ENCODE peak calls at places on chromosomes 13 and 19, in five cellular contexts. One of them, this sample, is unnamed.

GRCh38 chr13:111114362-111115050 is 604 bp upstream of the ARHGEF7 start:
- DNase-seq in mesenchymal stem cell: peak; percentile 80
- DNase-seq in neuronal stem cell: peak; percentile 20
- DNase-seq in IMR-90: peak; percentile 43
- DNase-seq in H9: peak; percentile 50
- DNase-seq in this sample: peak; percentile 78

GRCh38 chr13:94707400-94708021 is 4.8 kb downstream of the SOX21 start:
- DNase-seq in H9: peak; percentile 77
- DNase-seq in neuronal stem cell: no peak
- DNase-seq in IMR-90: no peak
- DNase-seq in mesenchymal stem cell: no peak
- DNase-seq in this sample: no peak

GRCh38 chr19:48044561-48044960 is 682 bp upstream of the CABP5 start:
- DNase-seq in IMR-90: no peak
- DNase-seq in neuronal stem cell: no peak
- DNase-seq in mesenchymal stem cell: no peak
- DNase-seq in H9: no peak
- DNase-seq in this sample: no peak

GRCh38 chr13:24147570-24147963 is 13.0 kb upstream of the SPATA13 start:
- DNase-seq in H9: no peak
- DNase-seq in mesenchymal stem cell: no peak
- DNase-seq in IMR-90: no peak
- DNase-seq in neuronal stem cell: no peak
- DNase-seq in this sample: no peak

GRCh38 chr13:97506511-97506910 is 72.5 kb downstream of the RAP2A start:
- DNase-seq in mesenchymal stem cell: peak; percentile 75
- DNase-seq in neuronal stem cell: no peak
- DNase-seq in H9: no peak
- DNase-seq in IMR-90: peak; percentile 74
- DNase-seq in this sample: no peak

GRCh38 chr13:53137777-53138176 is 109.2 kb downstream of the OLFM4 start:
- DNase-seq in neuronal stem cell: no peak
- DNase-seq in mesenchymal stem cell: peak; percentile 76
- DNase-seq in H9: no peak
- DNase-seq in IMR-90: peak; percentile 86
- DNase-seq in this sample: peak; percentile 25

GRCh38 chr13:95382906-95383305 is 81.7 kb upstream of the ABCC4 start:
- DNase-seq in neuronal stem cell: no peak
- DNase-seq in IMR-90: no peak
- DNase-seq in H9: no peak
- DNase-seq in mesenchymal stem cell: no peak
- DNase-seq in this sample: no peak

GRCh38 chr19:2616741-2617392 is 85.6 kb downstream of the GNG7 start:
- DNase-seq in H9: no peak
- DNase-seq in IMR-90: no peak
- DNase-seq in mesenchymal stem cell: no peak
- DNase-seq in neuronal stem cell: no peak
- DNase-seq in this sample: no peak

GRCh38 chr13:97344250-97345175 is 89.5 kb upstream of the RAP2A start:
- DNase-seq in IMR-90: peak; percentile 61
- DNase-seq in neuronal stem cell: peak; percentile 32
- DNase-seq in mesenchymal stem cell: peak; percentile 70
- DNase-seq in H9: no peak
- DNase-seq in this sample: peak; percentile 37

GRCh38 chr19:14536926-14537692 is 7.7 kb downstream of the TECR start:
- DNase-seq in H9: peak; percentile 98
- DNase-seq in neuronal stem cell: peak; percentile 83
- DNase-seq in mesenchymal stem cell: peak; percentile 62
- DNase-seq in IMR-90: no peak
- DNase-seq in this sample: peak; percentile 83

GRCh38 chr19:6273701-6274601 is 5.8 kb downstream of the MLLT1 start:
- DNase-seq in H9: no peak
- DNase-seq in mesenchymal stem cell: peak; percentile 97
- DNase-seq in neuronal stem cell: no peak
- DNase-seq in IMR-90: peak; percentile 88
- DNase-seq in this sample: no peak

GRCh38 chr13:102035969-102036368 is 365.9 kb downstream of the FGF14 start:
- DNase-seq in H9: no peak
- DNase-seq in neuronal stem cell: no peak
- DNase-seq in mesenchymal stem cell: no peak
- DNase-seq in IMR-90: no peak
- DNase-seq in this sample: no peak

GRCh38 chr19:43806848-43807247 is 4.6 kb upstream of the LYPD5 start:
- DNase-seq in mesenchymal stem cell: no peak
- DNase-seq in IMR-90: no peak
- DNase-seq in neuronal stem cell: no peak
- DNase-seq in H9: no peak
- DNase-seq in this sample: no peak

GRCh38 chr19:974564-975257 is 9.4 kb upstream of the WDR18 start:
- DNase-seq in neuronal stem cell: no peak
- DNase-seq in IMR-90: no peak
- DNase-seq in mesenchymal stem cell: no peak
- DNase-seq in H9: no peak
- DNase-seq in this sample: no peak

GRCh38 chr13:76992548-76993001 is 694 bp downstream of the CLN5 start:
- DNase-seq in H9: no peak
- DNase-seq in neuronal stem cell: peak; percentile 5
- DNase-seq in mesenchymal stem cell: peak; percentile 75
- DNase-seq in IMR-90: peak; percentile 23
- DNase-seq in this sample: peak; percentile 83

GRCh38 chr19:4386038-4386782 is 14.1 kb downstream of the SH3GL1 start:
- DNase-seq in IMR-90: peak; percentile 53
- DNase-seq in H9: no peak
- DNase-seq in neuronal stem cell: no peak
- DNase-seq in mesenchymal stem cell: no peak
- DNase-seq in this sample: no peak

GRCh38 chr19:35017507-35017906 is 12.8 kb upstream of the SCN1B start:
- DNase-seq in mesenchymal stem cell: no peak
- DNase-seq in neuronal stem cell: no peak
- DNase-seq in IMR-90: no peak
- DNase-seq in H9: no peak
- DNase-seq in this sample: no peak

GRCh38 chr13:66364346-66364745 is 865.8 kb downstream of the PCDH9 start:
- DNase-seq in H9: no peak
- DNase-seq in neuronal stem cell: no peak
- DNase-seq in IMR-90: peak; percentile 58
- DNase-seq in mesenchymal stem cell: no peak
- DNase-seq in this sample: no peak

GRCh38 chr13:32538234-32538620 is 368 bp downstream of the N4BP2L2 start:
- DNase-seq in mesenchymal stem cell: peak; percentile 83
- DNase-seq in H9: no peak
- DNase-seq in neuronal stem cell: no peak
- DNase-seq in IMR-90: peak; percentile 62
- DNase-seq in this sample: peak; percentile 48

GRCh38 chr13:21661097-21661496 is 9.8 kb upstream of the FGF9 start:
- DNase-seq in mesenchymal stem cell: no peak
- DNase-seq in neuronal stem cell: no peak
- DNase-seq in H9: no peak
- DNase-seq in IMR-90: no peak
- DNase-seq in this sample: no peak

GRCh38 chr13:102799544-102800144 is 725 bp downstream of the BIVM start:
- DNase-seq in neuronal stem cell: peak; percentile 20
- DNase-seq in H9: peak; percentile 30
- DNase-seq in mesenchymal stem cell: peak; percentile 40
- DNase-seq in IMR-90: peak; percentile 5
- DNase-seq in this sample: no peak

GRCh38 chr19:39154626-39155100 is 29.1 kb downstream of the PAK4 start:
- DNase-seq in IMR-90: no peak
- DNase-seq in mesenchymal stem cell: no peak
- DNase-seq in neuronal stem cell: no peak
- DNase-seq in H9: peak; percentile 66
- DNase-seq in this sample: peak; percentile 91

GRCh38 chr13:32881074-32881791 is 135.0 kb upstream of the KL start:
- DNase-seq in IMR-90: peak; percentile 82
- DNase-seq in H9: no peak
- DNase-seq in neuronal stem cell: no peak
- DNase-seq in mesenchymal stem cell: peak; percentile 75
- DNase-seq in this sample: no peak

GRCh38 chr13:95121516-95121915 is 179.7 kb downstream of the ABCC4 start:
- DNase-seq in mesenchymal stem cell: no peak
- DNase-seq in IMR-90: no peak
- DNase-seq in neuronal stem cell: no peak
- DNase-seq in H9: no peak
- DNase-seq in this sample: no peak

GRCh38 chr19:39334444-39334976 is 1.3 kb downstream of the GMFG start:
- DNase-seq in H9: no peak
- DNase-seq in neuronal stem cell: no peak
- DNase-seq in mesenchymal stem cell: no peak
- DNase-seq in IMR-90: no peak
- DNase-seq in this sample: no peak

GRCh38 chr19:49210108-49210900 is 52.7 kb downstream of the TRPM4 start:
- DNase-seq in neuronal stem cell: peak; percentile 57
- DNase-seq in H9: peak; percentile 99
- DNase-seq in mesenchymal stem cell: peak; percentile 16
- DNase-seq in IMR-90: no peak
- DNase-seq in this sample: peak; percentile 3

GRCh38 chr19:5397804-5398692 is 57.2 kb upstream of the ZNRF4 start:
- DNase-seq in neuronal stem cell: peak; percentile 81
- DNase-seq in IMR-90: no peak
- DNase-seq in H9: peak; percentile 65
- DNase-seq in mesenchymal stem cell: no peak
- DNase-seq in this sample: peak; percentile 48

DNA sequence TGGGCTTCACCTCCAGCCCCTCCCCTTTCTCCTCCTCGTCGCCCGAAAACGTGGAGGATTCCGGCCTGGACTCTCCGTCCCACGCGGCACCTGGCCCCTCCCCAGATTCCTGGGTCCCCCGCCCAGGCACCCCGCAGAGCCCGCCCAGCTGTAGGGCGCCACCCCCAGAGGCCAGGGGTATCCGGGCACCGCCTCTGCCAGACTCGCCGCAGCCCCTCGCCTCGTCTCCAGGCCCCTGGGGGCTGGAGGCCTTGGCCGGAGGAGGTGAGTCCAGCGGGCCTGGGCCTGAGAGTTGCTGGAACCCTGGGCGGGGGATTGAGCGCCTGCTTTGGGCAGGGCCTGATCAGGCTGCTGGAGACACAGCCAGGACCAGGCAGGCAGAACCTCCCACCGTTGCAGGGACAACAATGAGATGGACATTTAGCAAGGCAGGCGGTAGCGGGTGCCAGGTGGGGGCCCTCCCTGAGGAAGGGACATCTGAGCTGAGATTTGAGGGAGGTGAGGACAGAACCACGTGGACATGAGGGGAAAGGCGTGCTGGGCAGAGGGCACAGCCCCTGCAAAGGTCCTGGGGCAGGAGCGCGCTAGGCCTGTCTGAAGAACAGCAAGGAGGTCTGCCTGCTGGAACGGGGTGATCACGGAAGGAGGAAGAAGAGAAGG is 16.2 kb upstream of the B3GNT3 start:
- DNase-seq in IMR-90: no peak
- DNase-seq in neuronal stem cell: peak; percentile 50
- DNase-seq in mesenchymal stem cell: peak; percentile 6
- DNase-seq in H9: peak; percentile 71
- DNase-seq in this sample: no peak
- H2AFZ ChIP-seq in IMR-90: peak overlapping the region; percentile 93
- H2AFZ ChIP-seq in neuronal stem cell: peak overlapping the region; percentile 82
- H2AFZ ChIP-seq in mesenchymal stem cell: peak overlapping the region; percentile 62
- H2AFZ ChIP-seq in H9: no peak overlapping the region
- H2AFZ ChIP-seq in this sample: no peak overlapping the region

GRCh38 chr13:99854376-99854775 is 117.2 kb downstream of the ZIC5 start:
- DNase-seq in mesenchymal stem cell: no peak
- DNase-seq in H9: no peak
- DNase-seq in IMR-90: no peak
- DNase-seq in neuronal stem cell: no peak
- DNase-seq in this sample: no peak
- H3K4me2 ChIP-seq in mesenchymal stem cell: no peak overlapping the region
- H3K4me2 ChIP-seq in H9: no peak overlapping the region
- H3K4me2 ChIP-seq in IMR-90: no peak overlapping the region
- H3K4me2 ChIP-seq in neuronal stem cell: no peak overlapping the region
- H3K4me2 ChIP-seq in this sample: no peak overlapping the region

GRCh38 chr13:25912961-25913360 is 138.9 kb downstream of the SHISA2 start:
- DNase-seq in H9: no peak
- DNase-seq in IMR-90: no peak
- DNase-seq in mesenchymal stem cell: no peak
- DNase-seq in neuronal stem cell: no peak
- DNase-seq in this sample: no peak

GRCh38 chr13:25911020-25911419 is 140.8 kb downstream of the SHISA2 start:
- DNase-seq in neuronal stem cell: peak; percentile 92
- DNase-seq in mesenchymal stem cell: no peak
- DNase-seq in H9: peak; percentile 72
- DNase-seq in IMR-90: no peak
- DNase-seq in this sample: no peak

GRCh38 chr13:25908390-25908789 is 143.4 kb downstream of the SHISA2 start:
- DNase-seq in neuronal stem cell: peak; percentile 21
- DNase-seq in H9: no peak
- DNase-seq in mesenchymal stem cell: no peak
- DNase-seq in IMR-90: no peak
- DNase-seq in this sample: no peak

GRCh38 chr13:25906211-25906661 is 145.6 kb downstream of the SHISA2 start:
- DNase-seq in IMR-90: no peak
- DNase-seq in H9: no peak
- DNase-seq in neuronal stem cell: no peak
- DNase-seq in mesenchymal stem cell: no peak
- DNase-seq in this sample: no peak

GRCh38 chr13:25910243-25910642 is 141.6 kb downstream of the SHISA2 start:
- DNase-seq in mesenchymal stem cell: no peak
- DNase-seq in IMR-90: no peak
- DNase-seq in neuronal stem cell: peak; percentile 29
- DNase-seq in H9: no peak
- DNase-seq in this sample: no peak
- H2AK5ac ChIP-seq in mesenchymal stem cell: no peak overlapping the region
- H2AK5ac ChIP-seq in IMR-90: no peak overlapping the region
- H2AK5ac ChIP-seq in neuronal stem cell: no peak overlapping the region
- H2AK5ac ChIP-seq in H9: no peak overlapping the region
- H2AK5ac ChIP-seq in this sample: no peak overlapping the region

GRCh38 chr13:79779761-79780160 is 298.8 kb downstream of the NDFIP2 start:
- DNase-seq in mesenchymal stem cell: peak; percentile 72
- DNase-seq in neuronal stem cell: peak; percentile 24
- DNase-seq in IMR-90: peak; percentile 51
- DNase-seq in H9: no peak
- DNase-seq in this sample: peak; percentile 35

GRCh38 chr13:79779061-79779460 is 298.1 kb downstream of the NDFIP2 start:
- DNase-seq in neuronal stem cell: no peak
- DNase-seq in H9: no peak
- DNase-seq in mesenchymal stem cell: no peak
- DNase-seq in IMR-90: no peak
- DNase-seq in this sample: no peak

GRCh38 chr13:79775830-79776229 is 294.9 kb downstream of the NDFIP2 start:
- DNase-seq in neuronal stem cell: peak; percentile 40
- DNase-seq in mesenchymal stem cell: peak; percentile 72
- DNase-seq in IMR-90: peak; percentile 87
- DNase-seq in H9: no peak
- DNase-seq in this sample: peak; percentile 69

GRCh38 chr13:79777504-79777903 is 296.5 kb downstream of the NDFIP2 start:
- DNase-seq in neuronal stem cell: no peak
- DNase-seq in IMR-90: no peak
- DNase-seq in mesenchymal stem cell: no peak
- DNase-seq in H9: no peak
- DNase-seq in this sample: no peak

DNA sequence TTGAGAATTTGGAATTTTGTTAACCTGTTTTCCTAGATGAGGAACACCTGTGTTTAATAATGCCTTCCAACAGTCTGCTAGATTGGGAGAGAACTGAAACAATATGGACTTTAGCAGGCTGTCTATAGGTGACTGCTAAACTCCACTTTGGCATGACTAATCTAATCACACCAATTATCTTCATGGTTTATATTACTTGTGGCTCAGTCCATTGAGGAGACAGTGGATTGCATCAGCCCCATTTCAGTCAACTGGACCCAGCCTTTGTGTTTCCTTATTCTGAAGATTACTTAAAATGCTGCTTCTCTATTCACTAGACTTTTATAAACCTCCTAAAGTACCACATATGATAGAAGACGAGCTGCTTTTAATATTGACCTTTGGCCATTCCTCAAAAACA is 295.6 kb downstream of the NDFIP2 start:
- DNase-seq in mesenchymal stem cell: peak; percentile 63
- DNase-seq in neuronal stem cell: no peak
- DNase-seq in H9: no peak
- DNase-seq in IMR-90: peak; percentile 50
- DNase-seq in this sample: no peak
- H2AFZ ChIP-seq in mesenchymal stem cell: no peak overlapping the region
- H2AFZ ChIP-seq in neuronal stem cell: peak overlapping the region; percentile 20
- H2AFZ ChIP-seq in H9: no peak overlapping the region
- H2AFZ ChIP-seq in IMR-90: no peak overlapping the region
- H2AFZ ChIP-seq in this sample: no peak overlapping the region

This sample was measured in trophoblast cell.